ENCODE peak calls at places on chromosomes 12 and 14, in four cellular contexts. One of them, this sample, is unnamed.

GRCh38 chr12:18171571-18171970 is 81.6 kb upstream of the RERGL start:
- DNase-seq in GM12878: no peak
- DNase-seq in H1: no peak
- DNase-seq in HepG2: no peak
- DNase-seq in this sample: no peak

GRCh38 chr12:57215668-57216013 is 953 bp upstream of the NXPH4 start:
- DNase-seq in GM12878: no peak
- DNase-seq in H1: no peak
- DNase-seq in HepG2: no peak
- DNase-seq in this sample: no peak

GRCh38 chr14:61536661-61537566 is 158.4 kb upstream of the HIF1A start:
- DNase-seq in GM12878: no peak
- DNase-seq in H1: no peak
- DNase-seq in HepG2: peak; percentile 96
- DNase-seq in this sample: no peak

GRCh38 chr12:12915654-12916053 is 24.3 kb downstream of the GPRC5A start:
- DNase-seq in GM12878: no peak
- DNase-seq in H1: no peak
- DNase-seq in HepG2: no peak
- DNase-seq in this sample: no peak

GRCh38 chr12:1505576-1505975 is 88.8 kb downstream of the FBXL14 start:
- DNase-seq in GM12878: no peak
- DNase-seq in H1: no peak
- DNase-seq in HepG2: no peak
- DNase-seq in this sample: no peak

GRCh38 chr14:66244834-66245233 is 241.3 kb upstream of the CCDC196 start:
- DNase-seq in GM12878: no peak
- DNase-seq in H1: no peak
- DNase-seq in HepG2: no peak
- DNase-seq in this sample: no peak

GRCh38 chr12:104604070-104604994 is 147.6 kb downstream of the CHST11 start:
- DNase-seq in GM12878: peak; percentile 86
- DNase-seq in H1: peak; percentile 43
- DNase-seq in HepG2: no peak
- DNase-seq in this sample: peak; percentile 32

GRCh38 chr14:29724991-29725390 is 202.7 kb downstream of the PRKD1 start:
- DNase-seq in GM12878: no peak
- DNase-seq in H1: no peak
- DNase-seq in HepG2: no peak
- DNase-seq in this sample: no peak

GRCh38 chr14:101937926-101938767 is 26.2 kb upstream of the DYNC1H1 start:
- DNase-seq in GM12878: no peak
- DNase-seq in H1: no peak
- DNase-seq in HepG2: no peak
- DNase-seq in this sample: no peak

GRCh38 chr12:88993655-88994054 is 358.6 kb downstream of the DUSP6 start:
- DNase-seq in GM12878: no peak
- DNase-seq in H1: no peak
- DNase-seq in HepG2: peak; percentile 36
- DNase-seq in this sample: peak; percentile 19

GRCh38 chr12:6116481-6117021 is 7.9 kb downstream of the VWF start:
- DNase-seq in GM12878: no peak
- DNase-seq in H1: no peak
- DNase-seq in HepG2: peak; percentile 28
- DNase-seq in this sample: no peak
- TF ChIP-seq TCF12 in GM12878: no peak
- TF ChIP-seq TCF12 in H1: no peak
- TF ChIP-seq TCF12 in HepG2: no peak
- TF ChIP-seq TCF12 in this sample: no peak

DNA sequence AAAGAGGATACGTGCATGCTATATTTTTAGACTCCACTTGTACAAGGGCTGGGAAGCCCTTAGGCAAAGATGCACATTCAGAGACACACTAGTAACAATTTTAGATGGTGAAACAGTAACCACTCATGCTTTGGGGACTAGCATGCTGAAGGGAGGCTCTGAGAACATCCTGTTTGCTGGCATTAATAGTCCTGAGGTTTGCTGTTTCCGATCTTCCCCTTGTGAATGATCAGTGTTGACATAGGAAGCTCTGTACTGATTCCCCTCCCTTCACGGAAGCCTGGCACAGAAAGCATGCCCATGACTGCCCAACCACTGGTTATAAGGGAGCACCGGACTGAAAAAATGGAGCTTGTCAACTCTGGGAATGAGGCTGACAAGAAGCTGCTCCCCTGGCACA is 164.6 kb downstream of the GCH1 start:
- DNase-seq in GM12878: no peak
- DNase-seq in H1: no peak
- DNase-seq in HepG2: no peak
- DNase-seq in this sample: no peak
- H3K4me2 ChIP-seq in GM12878: no peak overlapping the region
- H3K4me2 ChIP-seq in H1: no peak overlapping the region
- H3K4me2 ChIP-seq in HepG2: no peak overlapping the region
- H3K4me2 ChIP-seq in this sample: no peak overlapping the region

GRCh38 chr12:46264057-46264456 is 4.8 kb downstream of the SLC38A1 start:
- DNase-seq in GM12878: no peak
- DNase-seq in H1: no peak
- DNase-seq in HepG2: no peak
- DNase-seq in this sample: no peak
- TF ChIP-seq USF2 in GM12878: no peak
- TF ChIP-seq USF2 in H1: no peak
- TF ChIP-seq USF2 in HepG2: no peak
- TF ChIP-seq USF2 in this sample: no peak

GRCh38 chr12:107400686-107401447 is 284.7 kb upstream of the PWP1 start:
- DNase-seq in GM12878: no peak
- DNase-seq in H1: no peak
- DNase-seq in HepG2: no peak
- DNase-seq in this sample: peak; percentile 54
- TF ChIP-seq TCF12 in GM12878: no peak
- TF ChIP-seq TCF12 in H1: no peak
- TF ChIP-seq TCF12 in HepG2: no peak
- TF ChIP-seq TCF12 in this sample: no peak

DNA sequence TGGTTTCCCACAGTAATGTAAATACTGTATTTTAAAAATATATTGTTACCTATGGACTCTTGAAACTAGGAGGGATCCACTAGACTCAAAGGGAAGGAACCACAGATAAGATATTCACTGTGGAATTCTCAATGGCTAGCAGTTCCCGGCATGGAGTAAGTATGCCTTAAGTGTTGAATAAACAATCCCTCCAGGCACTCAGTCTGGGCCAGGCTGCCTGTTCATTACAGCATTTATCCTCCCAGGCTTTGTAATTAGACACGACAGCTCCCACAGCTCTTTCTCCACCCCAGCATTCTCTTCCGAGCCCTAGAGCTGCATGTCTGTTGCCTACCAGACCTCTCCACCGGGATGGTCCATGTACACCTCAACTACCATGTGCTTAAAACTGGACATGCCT is 22.4 kb upstream of the C14orf132 start:
- DNase-seq in GM12878: no peak
- DNase-seq in H1: no peak
- DNase-seq in HepG2: no peak
- DNase-seq in this sample: no peak
- H3K4me2 ChIP-seq in GM12878: no peak overlapping the region
- H3K4me2 ChIP-seq in H1: no peak overlapping the region
- H3K4me2 ChIP-seq in HepG2: no peak overlapping the region
- H3K4me2 ChIP-seq in this sample: no peak overlapping the region

GRCh38 chr12:132557969-132558856 is 52.2 kb downstream of the LRCOL1 start:
- DNase-seq in GM12878: no peak
- DNase-seq in H1: no peak
- DNase-seq in HepG2: peak; percentile 30
- DNase-seq in this sample: no peak
- TF ChIP-seq USF2 in GM12878: no peak
- TF ChIP-seq USF2 in H1: no peak
- TF ChIP-seq USF2 in HepG2: no peak
- TF ChIP-seq USF2 in this sample: no peak

DNA sequence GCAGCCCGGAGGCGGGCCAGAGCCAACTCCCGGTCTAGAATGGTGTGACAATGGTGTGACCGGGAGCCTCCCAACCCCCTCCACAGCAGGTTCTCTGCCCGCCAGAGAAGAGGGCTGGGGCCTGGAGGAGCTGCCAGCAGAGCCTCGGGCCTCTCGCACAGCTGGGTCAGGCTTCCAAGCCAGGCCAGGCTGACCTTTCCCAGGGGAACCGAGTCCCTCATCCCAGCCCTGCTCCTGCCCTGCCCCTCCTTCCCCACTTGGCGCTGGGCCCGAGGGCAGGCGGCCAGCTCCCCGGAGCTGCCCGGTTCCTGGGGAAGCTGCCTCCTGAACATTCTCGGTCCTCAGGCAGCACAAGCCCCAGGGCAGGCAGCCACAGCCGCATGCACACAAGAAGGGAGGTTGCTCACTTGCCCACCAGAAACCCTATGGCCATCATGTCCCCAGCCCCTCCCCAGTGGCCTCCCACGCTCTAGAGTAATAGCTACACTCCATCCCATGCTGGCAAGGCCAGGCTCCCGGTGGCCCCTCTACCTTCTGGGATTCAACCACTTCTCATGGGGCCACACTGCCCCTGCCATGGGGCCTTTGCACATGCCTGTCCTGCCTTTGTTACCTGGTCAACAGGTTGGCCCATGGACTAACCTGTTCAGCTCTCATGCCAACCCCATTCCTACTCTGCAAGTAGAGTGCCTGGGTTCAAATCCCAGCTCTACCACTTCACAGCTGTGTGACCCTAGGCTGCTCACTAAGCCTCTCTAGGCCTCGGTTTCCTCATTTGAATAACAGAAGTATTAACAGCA is 98.3 kb downstream of the RFLNA start:
- DNase-seq in GM12878: no peak
- DNase-seq in H1: no peak
- DNase-seq in HepG2: no peak
- DNase-seq in this sample: peak; percentile 92
- TF ChIP-seq TCF12 in GM12878: no peak
- TF ChIP-seq TCF12 in H1: no peak
- TF ChIP-seq TCF12 in HepG2: no peak
- TF ChIP-seq TCF12 in this sample: peak; percentile 41